ENCODE peak calls at places on chromosomes 6 and 20, in ten cellular contexts. V, H, Y, L, Z, G, S, C, A and P are unnamed samples.

GRCh38 chr20:34570859-34571306 is 12.4 kb downstream of the MAP1LC3A start:
- DNase-seq in V (peak), Y (peak), Z (peak), A (peak), C (peak), S (peak), L (no peak), H (peak), G (no peak), P (no peak)

GRCh38 chr6:149137594-149137993 is 179.9 kb upstream of the TAB2 start:
- DNase-seq in V (no peak), H (no peak), Y (peak), S (no peak), L (no peak), G (no peak), A (no peak), C (no peak), Z (no peak), P (peak)

GRCh38 chr6:36979343-36979742 is 6.7 kb downstream of the MTCH1 start:
- DNase-seq in A (peak), H (no peak), S (peak), G (peak), Z (peak), V (peak), Y (peak), C (no peak), L (no peak), P (peak)

GRCh38 chr20:51338692-51339440 is 203.7 kb downstream of the NFATC2 start:
- DNase-seq in S (no peak), Y (peak), C (peak), G (no peak), L (no peak), Z (no peak), A (peak), V (peak), H (peak), P (peak)

GRCh38 chr6:135159531-135159930 is 21.6 kb upstream of the MYB start:
- DNase-seq in A (peak), H (no peak), L (no peak), Z (no peak), G (no peak), S (no peak), V (no peak), C (no peak), Y (no peak), P (no peak)

GRCh38 chr6:16157909-16158308 is 29.0 kb downstream of the MYLIP start:
- DNase-seq in G (no peak), V (no peak), H (no peak), C (no peak), S (no peak), Y (no peak), Z (no peak), A (no peak), L (no peak), P (no peak)

GRCh38 chr6:163645560-163645959 is 231.0 kb downstream of the QKI start:
- DNase-seq in A (no peak), H (no peak), G (no peak), S (no peak), L (no peak), Z (no peak), C (no peak), V (no peak), Y (no peak), P (no peak)

GRCh38 chr6:22368794-22369193 is 72.0 kb upstream of the PRL start:
- DNase-seq in G (no peak), Y (peak), S (no peak), H (no peak), C (no peak), A (no peak), Z (no peak), L (no peak), V (no peak), P (peak)

GRCh38 chr6:90402831-90403192 is 106.2 kb upstream of the BACH2 start:
- DNase-seq in C (no peak), Z (no peak), L (no peak), S (no peak), V (no peak), G (no peak), Y (no peak), H (no peak), A (no peak), P (no peak)

GRCh38 chr20:57170343-57170742 is 96.1 kb downstream of the BMP7 start:
- DNase-seq in A (no peak), H (no peak), V (no peak), L (no peak), G (no peak), S (no peak), Y (no peak), C (no peak), Z (no peak), P (no peak)

GRCh38 chr6:43481075-43481474 is 3.7 kb downstream of the TJAP1 start:
- DNase-seq in Z (no peak), H (peak), V (no peak), S (no peak), A (no peak), Y (no peak), L (no peak), C (no peak), G (peak), P (no peak)

GRCh38 chr6:30810813-30811329 is 66.5 kb upstream of the IER3 start:
- DNase-seq in G (no peak), C (no peak), Y (no peak), H (no peak), V (no peak), A (no peak), S (no peak), L (no peak), Z (no peak), P (no peak)

GRCh38 chr20:63423751-63424150 is 48.7 kb downstream of the KCNQ2 start:
- DNase-seq in C (no peak), H (no peak), Z (no peak), A (no peak), G (no peak), V (no peak), L (no peak), Y (no peak), S (no peak), P (no peak)

GRCh38 chr6:163667372-163668060 is 253.0 kb downstream of the QKI start:
- DNase-seq in V (peak), Z (no peak), H (no peak), G (peak), C (peak), S (no peak), L (no peak), Y (peak), A (peak), P (peak)

GRCh38 chr20:36591854-36592641 is 13.5 kb upstream of the RAB5IF start:
- DNase-seq in A (peak), S (no peak), Y (peak), L (peak), V (no peak), H (peak), G (peak), Z (no peak), C (peak), P (no peak)

GRCh38 chr6:5567352-5567751 is 306.0 kb downstream of the FARS2 start:
- DNase-seq in A (no peak), L (no peak), Y (no peak), C (no peak), G (no peak), S (no peak), H (no peak), V (no peak), Z (no peak), P (no peak)

GRCh38 chr20:57570898-57571297 is 10.0 kb downstream of the PCK1 start:
- DNase-seq in H (no peak), S (no peak), A (no peak), V (no peak), Z (no peak), G (no peak), Y (no peak), L (no peak), C (no peak), P (no peak)

GRCh38 chr20:41098703-41099250 is 38.6 kb upstream of the PLCG1 start:
- DNase-seq in L (no peak), H (no peak), G (no peak), Y (peak), Z (no peak), V (peak), S (peak), C (no peak), A (peak), P (peak)

GRCh38 chr6:167079853-167080297 is 43.0 kb upstream of the CCR6 start:
- DNase-seq in C (no peak), H (no peak), A (no peak), L (peak), V (no peak), S (no peak), Z (no peak), G (no peak), Y (no peak), P (no peak)

GRCh38 chr6:26321005-26321404 is 44.0 kb upstream of the BTN3A2 start:
- DNase-seq in C (no peak), V (no peak), Y (no peak), Z (no peak), A (no peak), H (peak), L (no peak), S (no peak), G (no peak), P (no peak)

GRCh38 chr6:134891633-134892032 is 58.3 kb downstream of the ALDH8A1 start:
- DNase-seq in G (no peak), V (no peak), C (no peak), A (no peak), L (no peak), H (no peak), Y (no peak), Z (no peak), S (no peak), P (no peak)

GRCh38 chr20:63980317-63980805 is 571 bp upstream of the PRPF6 start:
- DNase-seq in L (peak), A (no peak), Z (no peak), H (peak), G (no peak), C (no peak), Y (no peak), S (no peak), V (no peak), P (no peak)

GRCh38 chr6:129849456-129849855 is 11.7 kb downstream of the TMEM244 start:
- DNase-seq in Y (peak), L (no peak), A (peak), H (peak), S (no peak), G (no peak), C (peak), V (peak), Z (no peak), P (peak)

GRCh38 chr20:17227199-17227535 is 327 bp downstream of the PCSK2 start:
- DNase-seq in G (no peak), Y (no peak), Z (peak), C (no peak), V (no peak), S (no peak), L (no peak), H (no peak), A (no peak), P (no peak)

GRCh38 chr20:48738399-48739304 is 89.1 kb downstream of the PREX1 start:
- DNase-seq in Z (no peak), G (peak), C (no peak), L (no peak), A (no peak), V (no peak), H (no peak), Y (no peak), S (no peak), P (no peak)

GRCh38 chr6:3299221-3299620 is 40.5 kb downstream of the PSMG4 start:
- DNase-seq in C (no peak), V (no peak), L (no peak), G (no peak), S (no peak), Y (no peak), Z (peak), H (no peak), A (no peak), P (no peak)

GRCh38 chr6:73514746-73515110 is 6.1 kb downstream of the EEF1A1 start:
- DNase-seq in Y (peak), G (no peak), V (no peak), L (no peak), Z (no peak), S (no peak), H (no peak), C (no peak), A (no peak), P (peak)

GRCh38 chr20:31608256-31608980 is 3.3 kb downstream of the ID1 start:
- DNase-seq in L (no peak), Y (peak), C (peak), S (no peak), G (peak), A (peak), V (peak), H (no peak), Z (peak), P (peak)

GRCh38 chr20:11305406-11305805 is 612.3 kb upstream of the BTBD3 start:
- DNase-seq in Y (no peak), G (no peak), Z (no peak), C (peak), A (no peak), S (no peak), V (peak), H (no peak), L (no peak), P (no peak)

GRCh38 chr6:37987559-37987958 is 168.0 kb downstream of the ZFAND3 start:
- DNase-seq in A (no peak), C (no peak), L (no peak), V (no peak), H (no peak), Z (no peak), S (no peak), Y (no peak), G (no peak), P (no peak)

GRCh38 chr20:56634735-56635422 is 5.8 kb downstream of the TFAP2C start:
- DNase-seq in C (no peak), Y (no peak), A (no peak), G (no peak), V (no peak), L (no peak), Z (no peak), S (no peak), H (no peak), P (no peak)

GRCh38 chr6:47175656-47176055 is 133.5 kb upstream of the ADGRF1 start:
- DNase-seq in L (no peak), Y (no peak), C (no peak), G (no peak), Z (no peak), A (no peak), V (no peak), H (no peak), S (no peak), P (no peak)